ENCODE peak calls at places on chromosomes 16 and 17, in four cellular contexts. D is effector memory CD8-positive, alpha-beta T cell; R is colonic mucosa; A is fibroblast of lung. U is an unnamed sample.

GRCh38 chr17:8332688-8333087 is 7.0 kb upstream of the ODF4 start:
- DNase-seq in D (no peak), R (no peak), A (no peak), U (no peak)

GRCh38 chr17:15662726-15663125 is 21.4 kb downstream of the TRIM16 start:
- DNase-seq in D (no peak), R (no peak), A (no peak), U (no peak)

GRCh38 chr17:62187681-62188080 is 122.6 kb upstream of the MED13 start:
- DNase-seq in D (no peak), R (no peak), A (peak), U (no peak)

GRCh38 chr17:59845595-59846390 is 47.0 kb downstream of the TUBD1 start:
- DNase-seq in D (no peak), R (peak), A (peak), U (no peak)

GRCh38 chr17:40810505-40810904 is 10.7 kb upstream of the KRT28 start:
- DNase-seq in D (no peak), R (no peak), A (no peak), U (no peak)

GRCh38 chr17:1030684-1031557 is 34.0 kb downstream of the TIMM22 start:
- DNase-seq in D (no peak), R (no peak), A (peak), U (no peak)

GRCh38 chr17:48611681-48612455 is 1.1 kb upstream of the HOXB7 start:
- DNase-seq in D (no peak), R (no peak), A (no peak), U (no peak)

GRCh38 chr16:29784901-29785500 is 5.5 kb upstream of the KIF22 start:
- DNase-seq in D (peak), R (peak), A (peak), U (peak)

GRCh38 chr17:20930065-20930760 is 112.6 kb downstream of the USP22 start:
- DNase-seq in D (no peak), R (no peak), A (no peak), U (no peak)

GRCh38 chr17:17188586-17188985 is 17.5 kb downstream of the PLD6 start:
- DNase-seq in D (no peak), R (no peak), A (no peak), U (no peak)

GRCh38 chr17:12180644-12181261 is 160.1 kb downstream of the MAP2K4 start:
- DNase-seq in D (no peak), R (peak), A (peak), U (no peak)

GRCh38 chr16:2148714-2149629 is 547 bp downstream of the RAB26 start:
- DNase-seq in D (no peak), R (peak), A (no peak), U (peak)

GRCh38 chr17:9306086-9306485 is 269.5 kb downstream of the STX8 start:
- DNase-seq in D (no peak), R (no peak), A (no peak), U (no peak)

GRCh38 chr16:85524630-85525463 is 88.3 kb upstream of the GSE1 start:
- DNase-seq in D (no peak), R (no peak), A (peak), U (no peak)

GRCh38 chr17:2694381-2695242 is 17.0 kb downstream of the CLUH start:
- DNase-seq in D (no peak), R (peak), A (no peak), U (no peak)

GRCh38 chr16:57178793-57179212 is 7.0 kb downstream of the PSME3IP1 start:
- DNase-seq in D (no peak), R (no peak), A (no peak), U (no peak)

GRCh38 chr16:57958544-57958943 is 12.4 kb downstream of the CNGB1 start:
- DNase-seq in D (no peak), R (no peak), A (no peak), U (no peak)

GRCh38 chr17:43176119-43176570 is 5.1 kb downstream of the NBR1 start:
- DNase-seq in D (no peak), R (peak), A (no peak), U (no peak)

GRCh38 chr16:49116873-49117272 is 164.8 kb downstream of the CBLN1 start:
- DNase-seq in D (no peak), R (no peak), A (no peak), U (no peak)

GRCh38 chr16:50627419-50627818 is 53.7 kb downstream of the SNX20 start:
- DNase-seq in D (peak), R (peak), A (peak), U (peak)

GRCh38 chr17:46001390-46002310 is 2.6 kb downstream of the STH start:
- DNase-seq in D (no peak), R (no peak), A (no peak), U (no peak)

GRCh38 chr17:64327201-64327930 is 63.3 kb downstream of the PECAM1 start:
- DNase-seq in D (no peak), R (no peak), A (peak), U (no peak)

GRCh38 chr17:1640329-1641064 is 5.0 kb downstream of the SCARF1 start:
- DNase-seq in D (no peak), R (no peak), A (no peak), U (no peak)

GRCh38 chr16:76579277-76579676 is 302.1 kb downstream of the CNTNAP4 start:
- DNase-seq in D (no peak), R (no peak), A (no peak), U (no peak)

GRCh38 chr16:11681526-11681925 is 13.3 kb downstream of the SNN start:
- DNase-seq in D (no peak), R (no peak), A (no peak), U (no peak)

GRCh38 chr17:60231234-60231633 is 81.5 kb downstream of the CA4 start:
- DNase-seq in D (no peak), R (no peak), A (peak), U (no peak)

GRCh38 chr17:45332989-45333701 is 16.3 kb upstream of the MAP3K14 start:
- DNase-seq in D (no peak), R (no peak), A (no peak), U (no peak)

GRCh38 chr17:81102352-81102751 is 63.0 kb upstream of the PVALEF start:
- DNase-seq in D (no peak), R (no peak), A (no peak), U (no peak)

GRCh38 chr16:55370762-55371482 is 46.9 kb downstream of the IRX6 start:
- DNase-seq in D (no peak), R (peak), A (peak), U (no peak)

GRCh38 chr17:39835038-39835786 is 28.9 kb downstream of the IKZF3 start:
- DNase-seq in D (no peak), R (no peak), A (no peak), U (no peak)

GRCh38 chr16:53829186-53829747 is 125.3 kb downstream of the FTO start:
- DNase-seq in D (no peak), R (no peak), A (peak), U (no peak)

GRCh38 chr17:17580662-17581470 is 10.6 kb downstream of the PEMT start:
- DNase-seq in D (no peak), R (no peak), A (peak), U (no peak)

GRCh38 chr17:77802811-77803220 is 155.7 kb upstream of the TNRC6C start:
- DNase-seq in D (no peak), R (no peak), A (peak), U (no peak)

GRCh38 chr16:3745751-3746355 is 28.5 kb upstream of the TRAP1 start:
- DNase-seq in D (no peak), R (no peak), A (peak), U (no peak)

GRCh38 chr17:17926036-17926435 is 46.2 kb downstream of the TOM1L2 start:
- DNase-seq in D (no peak), R (no peak), A (no peak), U (no peak)

GRCh38 chr17:76246080-76247066 is 6.1 kb upstream of the RNF157 start:
- DNase-seq in D (no peak), R (no peak), A (peak), U (no peak)

GRCh38 chr17:28087743-28088142 is 45.3 kb downstream of the NLK start:
- DNase-seq in D (no peak), R (no peak), A (no peak), U (no peak)

GRCh38 chr17:2899911-2900310 is 103.7 kb downstream of the RAP1GAP2 start:
- DNase-seq in D (no peak), R (peak), A (no peak), U (no peak)

GRCh38 chr16:62829615-62830014 is 793.4 kb upstream of the CDH8 start:
- DNase-seq in D (no peak), R (no peak), A (no peak), U (no peak)

GRCh38 chr16:15782573-15783365 is 74.1 kb downstream of the MYH11 start:
- DNase-seq in D (no peak), R (no peak), A (no peak), U (no peak)